ENCODE peak calls at places on chromosome 6, in ten cellular contexts. L is A549, Y is astrocyte of the spinal cord, C is mesendoderm, D is esophagus squamous epithelium, P is uterus, W is IMR-90, V is stomach, G is lower lobe of right lung, E is foreskin fibroblast. J is an unnamed sample.

GRCh38 chr6:17585766-17586502 is 14.2 kb upstream of the FAM8A1 start:
- DNase-seq in L (no peak), Y (no peak), C (peak), D (no peak), P (no peak), W (no peak), V (no peak), G (peak), E (no peak), J (peak)

GRCh38 chr6:12339022-12339421 is 48.9 kb downstream of the EDN1 start:
- DNase-seq in L (no peak), Y (no peak), C (no peak), D (no peak), P (no peak), W (no peak), V (no peak), G (no peak), E (no peak), J (peak)

GRCh38 chr6:155946860-155947259 is 491.2 kb upstream of the NOX3 start:
- DNase-seq in L (no peak), Y (no peak), C (no peak), D (no peak), P (no peak), W (no peak), V (no peak), G (no peak), E (no peak), J (no peak)

GRCh38 chr6:165895421-165896165 is 232.6 kb upstream of the PDE10A start:
- DNase-seq in L (no peak), Y (no peak), C (peak), D (no peak), P (no peak), W (no peak), V (no peak), G (no peak), E (no peak), J (peak)

GRCh38 chr6:144190593-144190992 is 40.3 kb downstream of the STX11 start:
- DNase-seq in L (no peak), Y (peak), C (no peak), D (no peak), P (peak), W (peak), V (no peak), G (no peak), E (peak), J (no peak)

GRCh38 chr6:111789593-111789992 is 83.7 kb downstream of the FYN start:
- DNase-seq in L (no peak), Y (no peak), C (no peak), D (no peak), P (peak), W (peak), V (no peak), G (no peak), E (peak), J (no peak)

GRCh38 chr6:25883991-25884390 is 9.9 kb upstream of the SLC17A3 start:
- DNase-seq in L (peak), Y (no peak), C (no peak), D (no peak), P (no peak), W (peak), V (no peak), G (no peak), E (peak), J (no peak)

GRCh38 chr6:16697437-16698162 is 63.7 kb downstream of the ATXN1 start:
- DNase-seq in L (no peak), Y (no peak), C (no peak), D (no peak), P (no peak), W (no peak), V (no peak), G (no peak), E (no peak), J (no peak)

GRCh38 chr6:51817832-51818231 is 269.6 kb downstream of the PKHD1 start:
- DNase-seq in L (no peak), Y (no peak), C (no peak), D (no peak), P (no peak), W (no peak), V (no peak), G (no peak), E (no peak), J (no peak)

GRCh38 chr6:88349511-88349910 is 183.4 kb upstream of the CNR1 start:
- DNase-seq in L (no peak), Y (peak), C (no peak), D (no peak), P (no peak), W (no peak), V (no peak), G (no peak), E (no peak), J (no peak)

GRCh38 chr6:19757036-19757435 is 80.1 kb upstream of the ID4 start:
- DNase-seq in L (no peak), Y (peak), C (peak), D (no peak), P (no peak), W (peak), V (no peak), G (no peak), E (peak), J (no peak)

GRCh38 chr6:168640181-168640580 is 199.2 kb downstream of the SMOC2 start:
- DNase-seq in L (no peak), Y (no peak), C (no peak), D (no peak), P (no peak), W (no peak), V (no peak), G (no peak), E (no peak), J (no peak)

GRCh38 chr6:44054635-44055559 is 72.4 kb downstream of the MRPL14 start:
- DNase-seq in L (no peak), Y (peak), C (no peak), D (no peak), P (no peak), W (peak), V (no peak), G (no peak), E (peak), J (no peak)

GRCh38 chr6:52595000-52595795 is 18.3 kb upstream of the TRAM2 start:
- DNase-seq in L (no peak), Y (peak), C (peak), D (no peak), P (peak), W (peak), V (no peak), G (no peak), E (peak), J (peak)

GRCh38 chr6:155264704-155265320 is 999 bp downstream of the CLDN20 start:
- DNase-seq in L (no peak), Y (no peak), C (no peak), D (no peak), P (no peak), W (no peak), V (no peak), G (no peak), E (peak), J (no peak)

GRCh38 chr6:29926081-29926794 is 16.1 kb upstream of the HLA-A start:
- DNase-seq in L (no peak), Y (peak), C (no peak), D (no peak), P (peak), W (peak), V (no peak), G (no peak), E (peak), J (peak)

GRCh38 chr6:28586273-28586672 is 60.6 kb downstream of the GPX5 start:
- DNase-seq in L (no peak), Y (no peak), C (peak), D (no peak), P (no peak), W (no peak), V (no peak), G (no peak), E (no peak), J (peak)

GRCh38 chr6:87342829-87343228 is 1.8 kb upstream of the C6orf163 start:
- DNase-seq in L (no peak), Y (no peak), C (no peak), D (no peak), P (no peak), W (no peak), V (no peak), G (no peak), E (no peak), J (peak)

GRCh38 chr6:121896363-121896762 is 460.9 kb downstream of the GJA1 start:
- DNase-seq in L (no peak), Y (no peak), C (no peak), D (no peak), P (no peak), W (no peak), V (no peak), G (no peak), E (no peak), J (no peak)

GRCh38 chr6:41367700-41368099 is 32.3 kb downstream of the NCR2 start:
- DNase-seq in L (peak), Y (peak), C (peak), D (no peak), P (peak), W (peak), V (peak), G (no peak), E (no peak), J (peak)

GRCh38 chr6:27230758-27231111 is 16.8 kb upstream of the PRSS16 start:
- DNase-seq in L (peak), Y (no peak), C (peak), D (no peak), P (no peak), W (no peak), V (no peak), G (no peak), E (no peak), J (no peak)
- H3K4me3 ChIP-seq in L (peak), Y (no peak), C (peak), D (no peak), P (no peak), W (no peak), V (no peak), G (no peak), E (no peak), J (no peak)

DNA sequence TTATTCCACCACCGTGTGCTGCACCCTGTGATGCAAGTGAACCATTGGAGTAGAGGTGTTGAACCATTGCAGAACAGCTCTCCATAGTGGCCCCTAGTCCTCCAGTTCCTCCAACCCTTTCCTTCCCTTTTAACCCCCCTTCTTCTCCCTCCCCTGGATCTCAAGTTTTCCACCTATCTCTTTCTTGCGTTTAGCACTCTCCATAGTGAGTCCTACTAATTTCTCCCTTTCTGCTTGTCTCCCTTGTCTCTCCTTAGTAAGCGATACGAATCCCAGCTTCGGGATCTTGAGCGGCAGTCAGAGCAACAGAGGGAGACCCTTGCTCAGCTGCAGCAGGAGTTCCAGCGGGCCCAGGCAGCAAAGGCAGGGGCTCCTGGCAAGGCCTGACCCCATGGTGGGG is 1.1 kb downstream of the PFDN6 start:
- DNase-seq in L (no peak), Y (no peak), C (no peak), D (no peak), P (no peak), W (no peak), V (no peak), G (no peak), E (no peak), J (no peak)
- H3K4me3 ChIP-seq in L (peak), Y (peak), C (no peak), D (no peak), P (no peak), W (no peak), V (peak), G (peak), E (peak), J (peak)

GRCh38 chr6:139623382-139623781 is 248.9 kb upstream of the CITED2 start:
- DNase-seq in L (no peak), Y (no peak), C (no peak), D (no peak), P (no peak), W (no peak), V (no peak), G (no peak), E (no peak), J (no peak)

GRCh38 chr6:139625998-139626975 is 251.8 kb upstream of the CITED2 start:
- DNase-seq in L (no peak), Y (no peak), C (no peak), D (no peak), P (no peak), W (no peak), V (no peak), G (no peak), E (peak), J (no peak)

GRCh38 chr6:139628220-139628619 is 253.8 kb upstream of the CITED2 start:
- DNase-seq in L (no peak), Y (no peak), C (no peak), D (no peak), P (peak), W (no peak), V (no peak), G (no peak), E (no peak), J (no peak)

GRCh38 chr6:139625081-139625939 is 250.9 kb upstream of the CITED2 start:
- DNase-seq in L (no peak), Y (no peak), C (no peak), D (no peak), P (no peak), W (no peak), V (no peak), G (no peak), E (no peak), J (no peak)

DNA sequence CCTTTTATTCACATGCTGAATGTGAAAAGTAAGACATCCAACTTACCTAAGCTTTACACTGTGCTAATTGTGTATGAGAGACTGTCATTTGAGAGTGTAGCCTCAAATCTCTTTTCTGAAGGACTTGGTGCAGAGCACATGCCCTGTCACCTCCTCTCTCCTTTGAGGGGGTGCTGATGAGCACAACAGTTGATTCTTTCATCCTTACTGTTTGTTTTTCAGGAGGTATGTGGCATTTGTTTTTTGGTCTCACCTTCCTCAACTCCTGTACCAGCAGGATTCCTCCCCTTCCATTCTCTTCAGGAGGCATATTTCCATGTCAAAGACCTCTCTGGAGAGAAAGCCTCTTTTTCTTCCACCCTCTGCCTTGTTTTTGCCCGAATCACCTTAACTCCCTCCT is 252.6 kb upstream of the CITED2 start:
- DNase-seq in L (no peak), Y (no peak), C (peak), D (no peak), P (no peak), W (no peak), V (no peak), G (no peak), E (no peak), J (no peak)
- H3K4me3 ChIP-seq in L (no peak), Y (no peak), C (no peak), D (no peak), P (no peak), W (no peak), V (no peak), G (no peak), E (no peak), J (no peak)

DNA sequence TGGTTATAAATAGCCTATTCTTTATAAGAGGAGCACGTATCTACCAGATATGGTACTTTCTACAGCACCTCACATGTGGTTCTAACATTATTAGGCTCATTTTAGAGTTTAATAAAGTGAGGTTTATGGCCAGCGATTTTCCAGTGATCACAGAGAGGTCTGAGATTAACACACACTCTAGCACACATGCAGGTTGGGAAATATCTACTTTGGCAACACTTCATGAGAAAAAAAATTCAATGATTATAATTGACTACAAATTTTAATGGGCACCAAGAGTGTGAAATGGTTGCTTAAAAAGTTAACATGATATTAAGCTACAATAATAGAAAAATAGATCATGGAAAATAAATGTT is 693 bp upstream of the KLHL31 start:
- DNase-seq in L (no peak), Y (no peak), C (no peak), D (no peak), P (no peak), W (no peak), V (no peak), G (no peak), E (no peak), J (no peak)
- H3K4me3 ChIP-seq in L (no peak), Y (no peak), C (no peak), D (no peak), P (no peak), W (no peak), V (no peak), G (no peak), E (no peak), J (no peak)

DNA sequence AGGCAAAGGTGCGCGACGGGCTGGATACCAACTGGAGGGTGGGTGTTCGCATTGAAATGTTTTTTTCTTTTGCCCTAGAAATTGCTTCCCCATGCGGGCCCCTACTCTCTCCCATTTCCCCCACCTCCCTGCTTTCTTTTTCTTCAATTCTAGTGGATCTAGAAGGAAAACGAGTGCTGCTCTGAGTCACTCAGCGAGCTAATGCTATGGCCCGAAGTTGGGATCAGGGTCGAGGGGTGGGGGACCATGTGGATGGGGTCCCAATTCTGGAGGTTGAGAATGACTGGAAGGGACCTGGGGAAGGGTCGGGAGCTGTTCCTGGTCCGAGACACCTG is 71.5 kb downstream of the SOX4 start:
- DNase-seq in L (no peak), Y (no peak), C (no peak), D (no peak), P (peak), W (no peak), V (no peak), G (no peak), E (no peak), J (no peak)
- H3K4me3 ChIP-seq in L (peak), Y (peak), C (peak), D (peak), P (peak), W (peak), V (peak), G (peak), E (peak), J (no peak)

GRCh38 chr6:32459781-32460424 is 20.2 kb downstream of the HLA-DRA start:
- DNase-seq in L (no peak), Y (no peak), C (no peak), D (no peak), P (no peak), W (no peak), V (no peak), G (peak), E (no peak), J (no peak)
- H3K4me3 ChIP-seq in L (peak), Y (no peak), C (no peak), D (no peak), P (no peak), W (peak), V (no peak), G (peak), E (peak), J (no peak)

GRCh38 chr6:57220083-57220703 is 1.9 kb downstream of the RAB23 start:
- DNase-seq in L (no peak), Y (no peak), C (no peak), D (no peak), P (no peak), W (no peak), V (no peak), G (no peak), E (no peak), J (no peak)
- H3K4me3 ChIP-seq in L (no peak), Y (peak), C (no peak), D (no peak), P (no peak), W (peak), V (no peak), G (no peak), E (peak), J (no peak)

DNA sequence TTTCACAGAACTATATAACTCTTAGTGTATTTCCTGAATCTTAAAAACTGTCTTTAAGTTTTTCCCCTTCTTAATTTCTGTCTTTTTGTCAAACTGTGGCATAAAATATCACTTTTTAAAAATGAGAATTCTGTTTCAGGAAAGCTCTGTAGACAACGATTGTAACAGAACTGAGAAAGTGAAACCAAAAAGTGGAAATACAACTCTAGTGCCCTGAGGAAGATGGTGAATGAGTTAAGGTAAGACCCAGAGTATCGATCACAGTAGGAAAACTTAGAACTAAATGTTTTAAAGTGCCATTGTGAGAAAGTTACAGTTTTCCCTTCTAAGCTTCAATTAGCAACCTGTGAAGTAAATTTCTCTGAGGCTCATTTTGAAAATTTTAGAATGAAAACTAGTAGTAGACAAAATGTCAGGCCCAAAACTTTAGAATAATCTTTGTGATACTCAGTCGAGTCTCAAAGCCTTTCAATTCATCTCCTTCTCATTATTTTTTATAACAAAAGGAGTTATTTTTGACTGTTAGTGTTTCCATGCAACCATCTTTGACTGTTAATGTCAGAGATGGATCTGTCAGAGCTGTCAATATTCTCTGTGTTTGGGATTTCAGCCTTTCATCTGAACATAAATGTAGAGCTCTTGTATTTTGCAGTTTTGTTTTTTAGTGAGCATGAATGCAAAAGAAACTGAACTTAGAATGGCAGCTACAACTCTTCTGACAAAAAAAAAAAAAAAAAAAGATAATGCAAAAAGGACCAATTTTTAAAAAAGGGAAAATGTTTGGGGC is 19.0 kb upstream of the TRDN start:
- DNase-seq in L (no peak), Y (peak), C (no peak), D (no peak), P (no peak), W (no peak), V (no peak), G (no peak), E (no peak), J (peak)
- H3K4me3 ChIP-seq in L (no peak), Y (no peak), C (no peak), D (no peak), P (no peak), W (no peak), V (no peak), G (peak), E (no peak), J (no peak)

DNA sequence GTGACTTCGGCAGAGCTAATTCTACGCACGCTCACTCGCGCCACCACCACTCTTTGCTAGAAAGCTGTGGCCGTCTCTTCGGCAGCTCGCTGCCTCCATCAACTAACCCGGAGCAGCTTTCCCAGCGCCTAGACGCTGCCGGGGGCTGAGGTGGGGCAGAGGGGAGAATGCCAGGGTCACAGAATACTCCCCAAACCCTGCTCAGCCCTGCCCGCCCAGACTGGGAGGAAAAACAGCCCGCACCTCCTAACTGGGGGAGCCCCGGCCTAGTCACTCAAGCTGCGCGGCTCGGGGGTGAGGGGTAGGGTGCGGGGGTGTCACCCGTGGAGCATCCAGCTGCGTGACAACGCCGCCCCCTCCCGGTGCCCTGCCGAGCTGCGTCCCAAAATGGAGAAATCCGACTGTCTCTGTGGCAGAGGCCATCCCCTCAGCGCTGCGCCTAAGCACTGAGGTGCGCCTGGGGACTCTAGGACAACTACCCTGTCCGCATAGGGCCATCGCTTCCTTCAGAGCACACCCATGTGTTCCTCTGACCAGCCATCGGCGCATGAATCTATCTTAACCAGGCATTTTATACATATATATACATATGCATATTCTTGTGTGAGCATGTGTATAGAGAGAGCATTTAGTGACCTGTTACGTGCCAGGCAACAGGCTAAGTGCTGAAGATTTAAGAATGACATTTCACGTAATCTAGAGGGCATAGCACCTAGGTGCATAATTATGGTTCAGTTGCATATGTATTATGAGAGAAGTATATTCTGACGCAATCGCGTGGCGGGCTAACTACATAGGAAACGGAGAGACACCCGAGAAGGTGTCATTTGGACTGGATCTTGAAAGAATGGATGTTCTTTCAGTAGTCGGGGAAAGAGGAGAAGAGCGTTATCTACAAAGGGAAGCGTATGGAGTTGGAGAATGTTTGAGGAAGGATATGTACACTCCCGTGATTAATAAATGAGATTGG is 1.5 kb upstream of the TENT5A start:
- DNase-seq in L (peak), Y (peak), C (peak), D (peak), P (peak), W (peak), V (peak), G (peak), E (peak), J (peak)
- H3K4me3 ChIP-seq in L (peak), Y (peak), C (peak), D (peak), P (peak), W (peak), V (peak), G (peak), E (peak), J (peak)

J was measured in small intestine.